ENCODE peak calls at places on chromosome 5, in eight cellular contexts. M is naive thymus-derived CD8-positive, alpha-beta T cell; O is stimulated activated CD4-positive, alpha-beta T cell treated with anti-CD3 and anti-CD28 coated beads, Interleukin-4, amount 100 ng/mL, for 4 hours; C is osteocyte; I is NCI-H1092; Z is AML-193; K is activated T-helper 1 cell treated with anti-CD3 and anti-CD28 coated beads, Interleukin-2, amount 50 U/mL, for 16 hours; Y is heart right ventricle. F is an unnamed sample.

GRCh38 chr5:146877178-146877681 is 1.3 kb downstream of the PPP2R2B start:
- DNase-seq in M (no peak), O (no peak), C (no peak), I (no peak), Z (no peak), K (no peak), Y (no peak), F (no peak)

GRCh38 chr5:33174376-33174775 is 266.4 kb upstream of the TARS1 start:
- DNase-seq in M (no peak), O (no peak), C (no peak), I (no peak), Z (no peak), K (no peak), Y (no peak), F (no peak)

GRCh38 chr5:53817183-53817582 is 256.7 kb downstream of the NDUFS4 start:
- DNase-seq in M (no peak), O (no peak), C (no peak), I (no peak), Z (no peak), K (no peak), Y (no peak), F (no peak)

GRCh38 chr5:142886211-142886610 is 116.0 kb downstream of the ARHGAP26 start:
- DNase-seq in M (no peak), O (no peak), C (no peak), I (no peak), Z (no peak), K (no peak), Y (no peak), F (no peak)

GRCh38 chr5:133925269-133925668 is 43.2 kb downstream of the C5orf15 start:
- DNase-seq in M (no peak), O (no peak), C (no peak), I (no peak), Z (no peak), K (no peak), Y (no peak), F (no peak)

GRCh38 chr5:6633469-6634326 is 458 bp downstream of the SRD5A1 start:
- DNase-seq in M (no peak), O (no peak), C (peak; percentile 88), I (no peak), Z (peak; percentile 65), K (peak; percentile 6), Y (no peak), F (no peak)

GRCh38 chr5:112685386-112685785 is 52.3 kb upstream of the APC start:
- DNase-seq in M (no peak), O (no peak), C (no peak), I (no peak), Z (no peak), K (no peak), Y (no peak), F (no peak)

GRCh38 chr5:100537946-100538345 is 2.8 kb downstream of the FAM174A start:
- DNase-seq in M (no peak), O (no peak), C (no peak), I (no peak), Z (no peak), K (no peak), Y (no peak), F (no peak)

F was measured in HuH-7.5.